ENCODE peak calls at places on chromosomes 1 and 21, in six cellular contexts. S is prostate gland; O is GM03348; D is stimulated activated CD8-positive, alpha-beta memory T cell treated with anti-CD3 and anti-CD28 coated beads, Interleukin-15, amount 100 ng/mL, for 1 hour; J is ecto neural progenitor cell; Z is glutamatergic neuron. I is an unnamed sample.
A peak's percentile ranks its signal among the peaks of the same experiment; 100 is the strongest.

GRCh38 chr1:59151860-59152259 is 145.0 kb upstream of the FGGY start:
- DNase-seq in D (no peak), Z (no peak), J (no peak), S (no peak), O (no peak), I (no peak)

GRCh38 chr1:50700226-50701020 is 259.6 kb downstream of the FAF1 start:
- DNase-seq in J (peak; percentile 55), O (no peak), D (no peak), S (no peak), Z (peak; percentile 36), I (no peak)

GRCh38 chr1:198794498-198794897 is 155.7 kb downstream of the PTPRC start:
- DNase-seq in S (no peak), J (no peak), O (peak; percentile 4), D (no peak), Z (no peak), I (no peak)

GRCh38 chr1:87197156-87197555 is 131.5 kb upstream of the LMO4 start:
- DNase-seq in D (no peak), S (no peak), J (no peak), Z (no peak), O (peak; percentile 36), I (no peak)

GRCh38 chr1:4063516-4063915 is 163.4 kb upstream of the C1orf174 start:
- DNase-seq in O (no peak), D (no peak), S (no peak), Z (no peak), J (no peak), I (no peak)

GRCh38 chr21:35237287-35237686 is 188.2 kb upstream of the RUNX1 start:
- DNase-seq in S (no peak), Z (no peak), O (no peak), D (no peak), J (no peak), I (no peak)

GRCh38 chr1:46408356-46409062 is 14.4 kb downstream of the FAAH start:
- DNase-seq in O (peak; percentile 72), Z (no peak), J (no peak), S (no peak), D (no peak), I (no peak)

GRCh38 chr21:15592957-15593356 is 136.8 kb upstream of the USP25 start:
- DNase-seq in S (no peak), D (no peak), J (no peak), Z (no peak), O (no peak), I (no peak)

I was measured in cerebellar nuclear complex.